ENCODE peak calls at places on chromosomes 13 and 19, in six cellular contexts. A, T, C, L, E and M are unnamed samples.

GRCh38 chr13:110684388-110685056 is 21.4 kb downstream of the CARS2 start:
- DNase-seq in A (no peak), T (no peak), C (peak), L (no peak), E (no peak), M (no peak)

GRCh38 chr13:114129649-114130062 is 2.8 kb downstream of the RASA3 start:
- DNase-seq in A (no peak), T (no peak), C (peak), L (no peak), E (no peak), M (no peak)

GRCh38 chr13:110454227-110454859 is 107.2 kb downstream of the RAB20 start:
- DNase-seq in A (no peak), T (no peak), C (no peak), L (no peak), E (no peak), M (no peak)

GRCh38 chr19:55738302-55738701 is at the start of gene NLRP9:
- DNase-seq in A (no peak), T (no peak), C (no peak), L (no peak), E (no peak), M (no peak)

GRCh38 chr13:66154981-66155380 is 1075.2 kb downstream of the PCDH9 start:
- DNase-seq in A (no peak), T (no peak), C (no peak), L (peak), E (no peak), M (no peak)

GRCh38 chr13:21018220-21018619 is 43.2 kb downstream of the LATS2 start:
- DNase-seq in A (no peak), T (no peak), C (no peak), L (no peak), E (no peak), M (no peak)

GRCh38 chr13:109568273-109568900 is 218.0 kb downstream of the IRS2 start:
- DNase-seq in A (no peak), T (no peak), C (no peak), L (peak), E (no peak), M (no peak)

GRCh38 chr13:50435011-50435410 is 408.5 kb downstream of the DLEU7 start:
- DNase-seq in A (no peak), T (no peak), C (no peak), L (no peak), E (no peak), M (no peak)

GRCh38 chr13:99131410-99131809 is 69.2 kb upstream of the UBAC2 start:
- DNase-seq in A (no peak), T (no peak), C (no peak), L (no peak), E (no peak), M (no peak)

GRCh38 chr19:42629191-42629590 is 34.5 kb upstream of the CEACAM8 start:
- DNase-seq in A (no peak), T (no peak), C (no peak), L (peak), E (no peak), M (no peak)

GRCh38 chr13:97191615-97192014 is 30.5 kb upstream of the MBNL2 start:
- DNase-seq in A (no peak), T (no peak), C (no peak), L (no peak), E (no peak), M (no peak)